ENCODE peak calls at places on chromosomes 3 and 15, in five cellular contexts. P, S, N, K and C are unnamed samples.

GRCh38 chr3:148642616-148643015 is 55.1 kb upstream of the AGTR1 start:
- DNase-seq in P (no peak), S (no peak), N (no peak), K (no peak), C (no peak)

GRCh38 chr3:70360985-70361384 is 48.5 kb upstream of the MDFIC2 start:
- DNase-seq in P (no peak), S (no peak), N (no peak), K (no peak), C (no peak)

GRCh38 chr3:129425213-129425612 is 3.2 kb downstream of the EFCAB12 start:
- DNase-seq in P (no peak), S (no peak), N (peak), K (no peak), C (no peak)

GRCh38 chr3:38496131-38496910 is at the start of gene EXOG:
- DNase-seq in P (peak), S (peak), N (peak), K (peak), C (peak)

GRCh38 chr3:62632510-62633294 is 242.5 kb downstream of the CADPS start:
- DNase-seq in P (no peak), S (no peak), N (no peak), K (no peak), C (no peak)

GRCh38 chr3:16448691-16449090 is 64.8 kb downstream of the RFTN1 start:
- DNase-seq in P (peak), S (no peak), N (no peak), K (peak), C (peak)

GRCh38 chr3:173711619-173712018 is 314.1 kb downstream of the NLGN1 start:
- DNase-seq in P (peak), S (no peak), N (no peak), K (no peak), C (peak)

GRCh38 chr3:157360044-157360443 is 76.6 kb upstream of the PTX3 start:
- DNase-seq in P (no peak), S (no peak), N (no peak), K (no peak), C (no peak)

GRCh38 chr3:10758304-10759037 is 57.6 kb upstream of the SLC6A11 start:
- DNase-seq in P (peak), S (peak), N (peak), K (peak), C (peak)

GRCh38 chr15:70318996-70319465 is 221.3 kb upstream of the TLE3 start:
- DNase-seq in P (no peak), S (no peak), N (no peak), K (peak), C (no peak)

GRCh38 chr3:66553714-66554113 is 52.9 kb upstream of the LRIG1 start:
- DNase-seq in P (no peak), S (no peak), N (no peak), K (peak), C (no peak)

GRCh38 chr3:129226374-129226773 is 23.0 kb upstream of the COPG1 start:
- DNase-seq in P (peak), S (no peak), N (peak), K (no peak), C (peak)

GRCh38 chr15:94231728-94232086 is 346 bp downstream of the MCTP2 start:
- DNase-seq in P (peak), S (no peak), N (no peak), K (peak), C (no peak)

GRCh38 chr15:80203361-80203885 is 48.6 kb downstream of the CTXND1 start:
- DNase-seq in P (no peak), S (no peak), N (peak), K (peak), C (no peak)

GRCh38 chr3:46848271-46849097 is 14.8 kb downstream of the MYL3 start:
- DNase-seq in P (peak), S (no peak), N (peak), K (peak), C (no peak)

GRCh38 chr3:187507266-187507665 is 139.1 kb downstream of the RTP4 start:
- DNase-seq in P (no peak), S (no peak), N (no peak), K (no peak), C (no peak)

GRCh38 chr3:114439279-114439678 is 145.5 kb downstream of the TIGIT start:
- DNase-seq in P (no peak), S (no peak), N (no peak), K (no peak), C (no peak)

GRCh38 chr3:122451371-122451770 is 35.5 kb upstream of the WDR5B start:
- DNase-seq in P (no peak), S (no peak), N (no peak), K (no peak), C (no peak)

GRCh38 chr3:64039972-64040733 is 16.9 kb upstream of the PSMD6 start:
- DNase-seq in P (no peak), S (no peak), N (no peak), K (no peak), C (no peak)

GRCh38 chr3:67522081-67522480 is 132.3 kb downstream of the SUCLG2 start:
- DNase-seq in P (no peak), S (no peak), N (no peak), K (no peak), C (no peak)

GRCh38 chr3:18438586-18438985 is 13.4 kb upstream of the SATB1 start:
- DNase-seq in P (no peak), S (no peak), N (no peak), K (no peak), C (no peak)

GRCh38 chr3:104628185-104628789 is 738.4 kb upstream of the ALCAM start:
- DNase-seq in P (no peak), S (no peak), N (peak), K (peak), C (peak)

GRCh38 chr3:713225-713624 is 379.6 kb upstream of the CNTN6 start:
- DNase-seq in P (no peak), S (no peak), N (no peak), K (peak), C (no peak)

GRCh38 chr15:78093242-78094020 is 1.1 kb downstream of the SH2D7 start:
- DNase-seq in P (no peak), S (no peak), N (no peak), K (peak), C (no peak)